ENCODE peak calls at places on chromosomes 2 and 18, in seven cellular contexts. Q, H, L, Z, O, N and U are unnamed samples.

GRCh38 chr18:13319629-13320028 is 101.1 kb downstream of the LDLRAD4 start:
- DNase-seq in Q (no peak), H (no peak), L (no peak), Z (no peak), O (no peak), N (no peak), U (no peak)

GRCh38 chr2:47838249-47838648 is 55.3 kb downstream of the MSH6 start:
- DNase-seq in Q (no peak), H (no peak), L (no peak), Z (no peak), O (no peak), N (no peak), U (no peak)

GRCh38 chr2:176155341-176156044 is 1.6 kb upstream of the HOXD3 start:
- DNase-seq in Q (no peak), H (no peak), L (no peak), Z (no peak), O (no peak), N (no peak), U (no peak)

GRCh38 chr2:238505119-238505891 is 78.6 kb downstream of the ASB1 start:
- DNase-seq in Q (no peak), H (peak), L (no peak), Z (no peak), O (no peak), N (no peak), U (no peak)

GRCh38 chr2:79223539-79223938 is 64.0 kb upstream of the REG3A start:
- DNase-seq in Q (no peak), H (no peak), L (no peak), Z (no peak), O (no peak), N (no peak), U (no peak)

GRCh38 chr2:74286725-74287124 is 56.5 kb downstream of the SLC4A5 start:
- DNase-seq in Q (no peak), H (no peak), L (no peak), Z (no peak), O (no peak), N (peak), U (no peak)

GRCh38 chr2:2455151-2455550 is 124.1 kb upstream of the MYT1L start:
- DNase-seq in Q (no peak), H (no peak), L (no peak), Z (no peak), O (no peak), N (no peak), U (no peak)

GRCh38 chr2:120678251-120678650 is 57.4 kb upstream of the GLI2 start:
- DNase-seq in Q (no peak), H (no peak), L (no peak), Z (no peak), O (no peak), N (no peak), U (no peak)

GRCh38 chr18:24914148-24914525 is 437.8 kb downstream of the ZNF521 start:
- DNase-seq in Q (no peak), H (no peak), L (peak), Z (no peak), O (no peak), N (no peak), U (no peak)

GRCh38 chr2:158486970-158487325 is 30.2 kb downstream of the PKP4 start:
- DNase-seq in Q (no peak), H (no peak), L (peak), Z (no peak), O (no peak), N (no peak), U (peak)

GRCh38 chr2:20667531-20668401 is 822 bp downstream of the GDF7 start:
- DNase-seq in Q (no peak), H (no peak), L (peak), Z (no peak), O (no peak), N (no peak), U (no peak)

GRCh38 chr2:10659898-10660568 is 29.7 kb downstream of the NOL10 start:
- DNase-seq in Q (no peak), H (peak), L (peak), Z (peak), O (peak), N (peak), U (peak)

GRCh38 chr2:237171396-237171795 is 85.7 kb downstream of the COPS8 start:
- DNase-seq in Q (peak), H (no peak), L (peak), Z (peak), O (peak), N (no peak), U (peak)